ENCODE peak calls at places on chromosomes 2 and 18, in six cellular contexts. V is T47D, S is Kasumi-1, P is KBM-7, O is ELR, B is D341Med. I is an unnamed sample.

GRCh38 chr18:5073026-5073944 is 123.8 kb downstream of the AKAIN1 start:
- DNase-seq in V (peak; percentile 63), S (peak; percentile 67), P (peak; percentile 64), O (peak; percentile 20), B (peak; percentile 76), I (no peak)

GRCh38 chr2:200862532-200863000 is 1.9 kb downstream of the CLK1 start:
- DNase-seq in V (no peak), S (peak; percentile 32), P (no peak), O (peak; percentile 88), B (no peak), I (no peak)

GRCh38 chr18:48803951-48804855 is 146.6 kb downstream of the SMAD7 start:
- DNase-seq in V (no peak), S (no peak), P (no peak), O (no peak), B (no peak), I (no peak)

GRCh38 chr18:35728676-35729075 is 147.1 kb downstream of the GALNT1 start:
- DNase-seq in V (no peak), S (no peak), P (no peak), O (no peak), B (no peak), I (no peak)

GRCh38 chr2:43824951-43825493 is 13.6 kb downstream of the ABCG5 start:
- DNase-seq in V (no peak), S (no peak), P (no peak), O (no peak), B (no peak), I (no peak)

GRCh38 chr2:1640301-1641135 is 103.8 kb downstream of the PXDN start:
- DNase-seq in V (no peak), S (no peak), P (no peak), O (no peak), B (peak; percentile 8), I (peak; percentile 29)

GRCh38 chr2:171787333-171788072 is 100.2 kb downstream of the DYNC1I2 start:
- DNase-seq in V (no peak), S (no peak), P (no peak), O (no peak), B (no peak), I (no peak)

GRCh38 chr2:27115485-27115884 is 3.4 kb downstream of the CGREF1 start:
- DNase-seq in V (no peak), S (no peak), P (no peak), O (peak; percentile 22), B (no peak), I (no peak)

GRCh38 chr2:176997074-176997791 is 215.4 kb upstream of the HNRNPA3 start:
- DNase-seq in V (no peak), S (no peak), P (no peak), O (peak; percentile 80), B (no peak), I (no peak)

GRCh38 chr2:61456746-61457420 is 14.0 kb downstream of the USP34 start:
- DNase-seq in V (no peak), S (no peak), P (no peak), O (no peak), B (no peak), I (no peak)

GRCh38 chr2:119735565-119735964 is 24.2 kb upstream of the PTPN4 start:
- DNase-seq in V (no peak), S (no peak), P (no peak), O (no peak), B (no peak), I (no peak)

GRCh38 chr2:122300758-122301157 is 545.3 kb downstream of the TSN start:
- DNase-seq in V (no peak), S (peak; percentile 92), P (peak; percentile 76), O (peak; percentile 2), B (no peak), I (no peak)

GRCh38 chr18:20997371-20997770 is 114.2 kb downstream of the ROCK1 start:
- DNase-seq in V (peak; percentile 24), S (no peak), P (no peak), O (no peak), B (no peak), I (no peak)

GRCh38 chr2:217915706-217916105 is 87.1 kb downstream of the TNS1 start:
- DNase-seq in V (no peak), S (no peak), P (no peak), O (no peak), B (no peak), I (peak; percentile 47)

GRCh38 chr2:133718688-133719201 is 150.5 kb upstream of the NCKAP5 start:
- DNase-seq in V (no peak), S (no peak), P (no peak), O (peak; percentile 83), B (no peak), I (no peak)

GRCh38 chr18:79867666-79868065 is 69.9 kb downstream of the KCNG2 start:
- DNase-seq in V (no peak), S (no peak), P (no peak), O (no peak), B (no peak), I (no peak)

GRCh38 chr18:51151568-51152511 is 45.6 kb downstream of the MEX3C start:
- DNase-seq in V (no peak), S (no peak), P (peak; percentile 24), O (no peak), B (no peak), I (no peak)

GRCh38 chr2:47767880-47768609 is 14.9 kb upstream of the MSH6 start:
- DNase-seq in V (peak; percentile 44), S (peak; percentile 50), P (peak; percentile 74), O (peak; percentile 56), B (peak; percentile 88), I (peak; percentile 83)

GRCh38 chr2:27655155-27655951 is 8.1 kb downstream of the SUPT7L start:
- DNase-seq in V (no peak), S (no peak), P (no peak), O (peak; percentile 55), B (peak; percentile 42), I (no peak)

GRCh38 chr2:217208867-217209266 is 349.0 kb upstream of the TNP1 start:
- DNase-seq in V (no peak), S (no peak), P (no peak), O (no peak), B (no peak), I (no peak)

GRCh38 chr18:47953471-47953931 is 23.0 kb upstream of the SMAD2 start:
- DNase-seq in V (no peak), S (peak; percentile 97), P (peak; percentile 93), O (peak; percentile 54), B (peak; percentile 93), I (peak; percentile 39)

GRCh38 chr2:138572318-138572717 is 70.7 kb downstream of the SPOPL start:
- DNase-seq in V (no peak), S (no peak), P (no peak), O (no peak), B (no peak), I (no peak)

GRCh38 chr2:96264656-96265348 is 995 bp downstream of the TMEM127 start:
- DNase-seq in V (peak; percentile 13), S (peak; percentile 79), P (peak; percentile 57), O (peak; percentile 71), B (peak; percentile 71), I (no peak)

GRCh38 chr2:233195027-233195426 is 56.4 kb upstream of the ATG16L1 start:
- DNase-seq in V (no peak), S (no peak), P (no peak), O (no peak), B (no peak), I (no peak)

GRCh38 chr2:238262496-238263122 is 22.8 kb upstream of the HES6 start:
- DNase-seq in V (no peak), S (no peak), P (no peak), O (no peak), B (no peak), I (peak; percentile 42)

GRCh38 chr2:20823917-20824316 is 1.0 kb upstream of the LDAH start:
- DNase-seq in V (no peak), S (no peak), P (no peak), O (no peak), B (no peak), I (no peak)

GRCh38 chr2:218607436-218608115 is at the start of gene PLCD4:
- DNase-seq in V (peak; percentile 64), S (no peak), P (no peak), O (peak; percentile 76), B (no peak), I (peak; percentile 38)

GRCh38 chr18:41745166-41746049 is 209.6 kb upstream of the PIK3C3 start:
- DNase-seq in V (peak; percentile 57), S (peak; percentile 79), P (peak; percentile 48), O (peak; percentile 74), B (peak; percentile 88), I (peak; percentile 15)

GRCh38 chr2:203934711-203935438 is 1.7 kb upstream of the ICOS start:
- DNase-seq in V (no peak), S (no peak), P (no peak), O (no peak), B (no peak), I (no peak)

GRCh38 chr2:170446078-170446477 is 268.1 kb downstream of the MYO3B start:
- DNase-seq in V (peak; percentile 72), S (no peak), P (no peak), O (no peak), B (no peak), I (no peak)

GRCh38 chr2:236977999-236978398 is 107.7 kb upstream of the COPS8 start:
- DNase-seq in V (no peak), S (no peak), P (no peak), O (no peak), B (no peak), I (no peak)

GRCh38 chr18:12868576-12868975 is 15.5 kb downstream of the PTPN2 start:
- DNase-seq in V (no peak), S (no peak), P (no peak), O (no peak), B (no peak), I (no peak)

GRCh38 chr18:10038268-10038667 is 124.5 kb downstream of the VAPA start:
- DNase-seq in V (no peak), S (no peak), P (no peak), O (peak; percentile 20), B (no peak), I (no peak)

I was measured in psoas muscle.